ENCODE peak calls at places on chromosomes 6 and 20, in nine cellular contexts. K, O, R, D, L, V, C, S and G are unnamed samples.

GRCh38 chr6:158785036-158785435 is 34.1 kb downstream of the EZR start:
- DNase-seq in K (no peak), O (no peak), R (no peak), D (no peak), L (no peak), V (no peak), C (no peak), S (no peak), G (no peak)

GRCh38 chr6:105345506-105345905 is 57.4 kb downstream of the PREP start:
- DNase-seq in K (no peak), O (no peak), R (no peak), D (no peak), L (peak), V (no peak), C (no peak), S (no peak), G (no peak)

GRCh38 chr20:52746190-52746589 is 226.0 kb upstream of the TSHZ2 start:
- DNase-seq in K (no peak), O (no peak), R (no peak), D (no peak), L (no peak), V (no peak), C (no peak), S (no peak), G (no peak)

GRCh38 chr6:90249044-90249443 is 47.6 kb downstream of the BACH2 start:
- DNase-seq in K (no peak), O (no peak), R (no peak), D (no peak), L (no peak), V (no peak), C (no peak), S (no peak), G (no peak)

GRCh38 chr6:107941627-107942026 is 16.4 kb downstream of the SEC63 start:
- DNase-seq in K (no peak), O (no peak), R (no peak), D (no peak), L (no peak), V (no peak), C (no peak), S (no peak), G (no peak)

GRCh38 chr6:122393339-122393896 is 6.0 kb upstream of the HSF2 start:
- DNase-seq in K (peak), O (no peak), R (no peak), D (no peak), L (no peak), V (no peak), C (no peak), S (no peak), G (no peak)

GRCh38 chr20:40635990-40636389 is 53.0 kb downstream of the MAFB start:
- DNase-seq in K (no peak), O (no peak), R (peak), D (no peak), L (no peak), V (no peak), C (no peak), S (no peak), G (no peak)

GRCh38 chr20:1267161-1267560 is 1.1 kb downstream of the SNPH start:
- DNase-seq in K (no peak), O (no peak), R (no peak), D (no peak), L (no peak), V (no peak), C (no peak), S (no peak), G (no peak)

GRCh38 chr6:81894788-81895221 is 142.3 kb upstream of the TENT5A start:
- DNase-seq in K (no peak), O (peak), R (peak), D (no peak), L (no peak), V (no peak), C (no peak), S (peak), G (no peak)

GRCh38 chr6:3314621-3315020 is 55.9 kb downstream of the PSMG4 start:
- DNase-seq in K (no peak), O (no peak), R (no peak), D (no peak), L (no peak), V (no peak), C (no peak), S (no peak), G (no peak)

GRCh38 chr20:1467355-1468116 is 887 bp upstream of the NSFL1C start:
- DNase-seq in K (no peak), O (peak), R (no peak), D (no peak), L (no peak), V (peak), C (no peak), S (no peak), G (no peak)

GRCh38 chr6:30518505-30518850 is 29.2 kb downstream of the HLA-E start:
- DNase-seq in K (no peak), O (no peak), R (no peak), D (no peak), L (no peak), V (no peak), C (no peak), S (no peak), G (no peak)

GRCh38 chr20:50931306-50932015 is at the start of gene ADNP:
- DNase-seq in K (peak), O (peak), R (peak), D (peak), L (peak), V (peak), C (peak), S (peak), G (peak)

GRCh38 chr20:44609006-44609510 is 26.7 kb downstream of the PKIG start:
- DNase-seq in K (no peak), O (no peak), R (no peak), D (no peak), L (no peak), V (no peak), C (no peak), S (no peak), G (no peak)

GRCh38 chr6:151067684-151068596 is 171.8 kb upstream of the AKAP12 start:
- DNase-seq in K (no peak), O (peak), R (peak), D (peak), L (peak), V (no peak), C (no peak), S (peak), G (no peak)

GRCh38 chr6:134111062-134111677 is 58.7 kb upstream of the SLC2A12 start:
- DNase-seq in K (no peak), O (no peak), R (peak), D (no peak), L (peak), V (peak), C (no peak), S (no peak), G (no peak)

GRCh38 chr6:139752086-139752485 is 377.6 kb upstream of the CITED2 start:
- DNase-seq in K (no peak), O (no peak), R (no peak), D (no peak), L (no peak), V (no peak), C (no peak), S (no peak), G (no peak)

GRCh38 chr6:88548891-88549505 is 382.9 kb upstream of the CNR1 start:
- DNase-seq in K (no peak), O (no peak), R (no peak), D (no peak), L (no peak), V (no peak), C (no peak), S (no peak), G (no peak)

GRCh38 chr6:129499871-129500219 is 210.1 kb downstream of the ARHGAP18 start:
- DNase-seq in K (no peak), O (no peak), R (no peak), D (no peak), L (no peak), V (no peak), C (no peak), S (no peak), G (no peak)

GRCh38 chr6:168208854-168209253 is 110.7 kb downstream of the DACT2 start:
- DNase-seq in K (no peak), O (no peak), R (no peak), D (no peak), L (no peak), V (no peak), C (no peak), S (no peak), G (no peak)

GRCh38 chr6:13573669-13574110 is 711 bp upstream of the SIRT5 start:
- DNase-seq in K (no peak), O (no peak), R (peak), D (peak), L (peak), V (no peak), C (no peak), S (peak), G (no peak)

GRCh38 chr6:41638801-41639555 is 710 bp downstream of the MDFI start:
- DNase-seq in K (no peak), O (peak), R (peak), D (no peak), L (no peak), V (peak), C (peak), S (no peak), G (no peak)

GRCh38 chr6:150345786-150346185 is 23.0 kb upstream of the IYD start:
- DNase-seq in K (no peak), O (no peak), R (no peak), D (no peak), L (peak), V (no peak), C (no peak), S (no peak), G (no peak)

GRCh38 chr6:148443798-148444560 is 101.3 kb downstream of the SASH1 start:
- DNase-seq in K (no peak), O (no peak), R (no peak), D (no peak), L (no peak), V (no peak), C (no peak), S (no peak), G (no peak)

GRCh38 chr6:129104131-129104530 is 221.2 kb downstream of the LAMA2 start:
- DNase-seq in K (no peak), O (no peak), R (peak), D (no peak), L (peak), V (no peak), C (no peak), S (no peak), G (no peak)

GRCh38 chr20:16459019-16459700 is 114.1 kb downstream of the KIF16B start:
- DNase-seq in K (no peak), O (peak), R (peak), D (peak), L (peak), V (no peak), C (no peak), S (no peak), G (no peak)

GRCh38 chr6:149899486-149899885 is 1.6 kb upstream of the RAET1E start:
- DNase-seq in K (no peak), O (no peak), R (no peak), D (no peak), L (no peak), V (no peak), C (no peak), S (no peak), G (no peak)

GRCh38 chr6:121504227-121504626 is 68.8 kb downstream of the GJA1 start:
- DNase-seq in K (no peak), O (no peak), R (peak), D (no peak), L (peak), V (no peak), C (no peak), S (no peak), G (no peak)

GRCh38 chr6:105759946-105760345 is 326.2 kb upstream of the PRDM1 start:
- DNase-seq in K (no peak), O (no peak), R (peak), D (no peak), L (peak), V (no peak), C (no peak), S (no peak), G (no peak)

GRCh38 chr20:38034108-38034649 is 633 bp downstream of the RPRD1B start:
- DNase-seq in K (no peak), O (no peak), R (no peak), D (no peak), L (no peak), V (no peak), C (no peak), S (no peak), G (no peak)

GRCh38 chr20:50385733-50386640 is 124.2 kb upstream of the PTPN1 start:
- DNase-seq in K (no peak), O (no peak), R (peak), D (no peak), L (no peak), V (no peak), C (peak), S (no peak), G (no peak)

GRCh38 chr6:152313542-152314482 is 323.4 kb downstream of the SYNE1 start:
- DNase-seq in K (no peak), O (no peak), R (peak), D (no peak), L (peak), V (no peak), C (no peak), S (no peak), G (no peak)

GRCh38 chr6:111586554-111586953 is 19.1 kb downstream of the TRAF3IP2 start:
- DNase-seq in K (no peak), O (no peak), R (no peak), D (no peak), L (no peak), V (no peak), C (no peak), S (no peak), G (no peak)

GRCh38 chr6:119887671-119888070 is 538.1 kb upstream of the MAN1A1 start:
- DNase-seq in K (no peak), O (no peak), R (no peak), D (no peak), L (no peak), V (no peak), C (no peak), S (no peak), G (no peak)

GRCh38 chr6:33014841-33015634 is 5.6 kb upstream of the HLA-DOA start:
- DNase-seq in K (no peak), O (peak), R (peak), D (no peak), L (peak), V (peak), C (no peak), S (no peak), G (peak)

GRCh38 chr6:153965996-153966395 is 73.0 kb upstream of the OPRM1 start:
- DNase-seq in K (no peak), O (no peak), R (peak), D (no peak), L (no peak), V (no peak), C (no peak), S (no peak), G (no peak)

GRCh38 chr6:157366648-157367047 is 14.3 kb upstream of the ZDHHC14 start:
- DNase-seq in K (no peak), O (no peak), R (no peak), D (no peak), L (no peak), V (no peak), C (peak), S (no peak), G (no peak)

GRCh38 chr6:135402311-135402710 is 95.2 kb downstream of the AHI1 start:
- DNase-seq in K (no peak), O (no peak), R (no peak), D (no peak), L (no peak), V (no peak), C (no peak), S (no peak), G (no peak)

DNA sequence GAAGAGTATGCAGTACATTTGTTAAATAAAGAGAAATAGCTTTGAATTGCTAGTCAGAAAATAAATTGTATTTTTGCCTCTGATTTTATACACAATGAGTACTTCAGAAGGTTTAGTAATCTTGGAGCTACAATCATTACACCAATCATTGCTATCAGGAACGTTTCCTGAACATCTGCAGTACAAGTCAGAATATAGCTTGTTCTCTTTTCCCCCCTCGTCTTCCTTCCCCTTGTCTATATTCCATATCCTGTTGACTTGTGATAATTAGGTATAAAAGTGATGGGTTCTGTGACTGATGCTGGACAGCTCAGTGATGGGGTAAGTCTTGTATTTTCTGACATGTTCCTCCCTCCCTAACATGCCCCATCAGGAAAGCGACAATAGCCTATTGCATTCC is 94.0 kb downstream of the AHI1 start:
- DNase-seq in K (no peak), O (no peak), R (no peak), D (no peak), L (no peak), V (no peak), C (no peak), S (no peak), G (no peak)
- TF ChIP-seq CTCF in K (no peak), O (no peak), R (no peak), D (no peak), L (no peak), V (no peak), C (no peak), S (no peak), G (no peak)

GRCh38 chr6:16773376-16773775 is 12.1 kb upstream of the ATXN1 start:
- DNase-seq in K (no peak), O (no peak), R (no peak), D (no peak), L (no peak), V (no peak), C (no peak), S (no peak), G (no peak)
- TF ChIP-seq CTCF in K (no peak), O (no peak), R (no peak), D (no peak), L (no peak), V (no peak), C (no peak), S (no peak), G (no peak)

DNA sequence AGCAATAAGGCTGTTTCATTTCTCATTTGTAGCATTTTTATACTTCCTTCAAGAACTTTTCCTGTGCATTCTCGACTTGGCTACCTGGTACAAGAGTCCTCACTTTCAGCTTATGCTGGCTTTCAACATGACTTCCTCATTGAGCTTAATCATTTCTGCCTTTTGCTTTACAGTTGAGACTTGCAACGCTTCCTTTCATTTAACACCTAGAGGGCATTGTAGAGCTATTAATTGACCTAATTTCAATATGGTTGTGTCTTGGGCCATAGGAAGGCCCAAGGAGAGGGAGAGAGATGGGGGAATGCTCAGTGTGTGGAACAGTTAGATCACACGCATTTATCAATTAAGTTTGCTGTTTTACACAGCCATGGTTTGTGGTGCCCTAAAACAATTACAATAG is 37.2 kb downstream of the SLC22A2 start:
- DNase-seq in K (no peak), O (no peak), R (peak), D (no peak), L (peak), V (no peak), C (no peak), S (no peak), G (no peak)
- TF ChIP-seq CTCF in K (no peak), O (no peak), R (no peak), D (no peak), L (peak), V (no peak), C (peak), S (no peak), G (no peak)

GRCh38 chr6:8005136-8005535 is 59.1 kb downstream of the BLOC1S5 start:
- DNase-seq in K (no peak), O (no peak), R (no peak), D (no peak), L (no peak), V (no peak), C (no peak), S (no peak), G (no peak)

GRCh38 chr6:8000080-8001035 is 63.8 kb downstream of the BLOC1S5 start:
- DNase-seq in K (no peak), O (no peak), R (no peak), D (no peak), L (no peak), V (no peak), C (no peak), S (no peak), G (no peak)

GRCh38 chr6:8006208-8006607 is 58.0 kb downstream of the BLOC1S5 start:
- DNase-seq in K (no peak), O (no peak), R (peak), D (no peak), L (peak), V (no peak), C (no peak), S (no peak), G (no peak)
- TF ChIP-seq CTCF in K (peak), O (peak), R (peak), D (peak), L (peak), V (peak), C (peak), S (peak), G (peak)

GRCh38 chr6:36893976-36894932 is 8.5 kb downstream of the C6orf89 start:
- DNase-seq in K (no peak), O (no peak), R (no peak), D (no peak), L (peak), V (no peak), C (no peak), S (no peak), G (no peak)

GRCh38 chr6:36886948-36887347 is 1.2 kb downstream of the C6orf89 start:
- DNase-seq in K (no peak), O (no peak), R (no peak), D (no peak), L (no peak), V (no peak), C (no peak), S (no peak), G (no peak)

GRCh38 chr6:36888115-36888643 is 2.4 kb downstream of the C6orf89 start:
- DNase-seq in K (no peak), O (no peak), R (no peak), D (no peak), L (no peak), V (no peak), C (no peak), S (no peak), G (no peak)

GRCh38 chr6:36888654-36889481 is 3.1 kb downstream of the C6orf89 start:
- DNase-seq in K (no peak), O (no peak), R (no peak), D (no peak), L (no peak), V (no peak), C (no peak), S (no peak), G (no peak)

DNA sequence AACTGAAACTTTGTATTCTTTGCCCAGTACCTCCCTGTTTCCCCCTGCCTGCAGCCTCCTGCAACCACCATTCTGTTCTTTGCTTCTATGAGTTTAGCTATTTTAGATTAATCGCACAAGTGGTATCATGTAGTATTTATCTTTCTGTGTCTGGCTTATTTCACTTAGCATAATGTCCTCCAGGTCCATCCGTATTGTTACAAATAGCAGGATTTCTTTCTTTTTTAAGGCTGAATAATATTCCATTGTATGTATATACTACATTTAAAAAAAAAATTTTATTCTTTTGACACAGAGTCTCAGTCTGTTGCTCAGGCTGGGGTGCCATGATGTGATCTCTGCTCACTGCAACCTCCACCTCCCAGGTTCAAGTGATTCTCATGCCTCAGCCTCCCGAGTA is 4.5 kb downstream of the C6orf89 start:
- DNase-seq in K (no peak), O (no peak), R (no peak), D (no peak), L (no peak), V (no peak), C (no peak), S (no peak), G (no peak)
- TF ChIP-seq CTCF in K (no peak), O (no peak), R (peak), D (no peak), L (no peak), V (no peak), C (no peak), S (no peak), G (no peak)

GRCh38 chr20:32638848-32639247 is 34.9 kb downstream of the C20orf203 start:
- DNase-seq in K (no peak), O (no peak), R (peak), D (no peak), L (peak), V (no peak), C (no peak), S (peak), G (no peak)
- TF ChIP-seq CTCF in K (no peak), O (no peak), R (peak), D (no peak), L (peak), V (no peak), C (no peak), S (no peak), G (no peak)

DNA sequence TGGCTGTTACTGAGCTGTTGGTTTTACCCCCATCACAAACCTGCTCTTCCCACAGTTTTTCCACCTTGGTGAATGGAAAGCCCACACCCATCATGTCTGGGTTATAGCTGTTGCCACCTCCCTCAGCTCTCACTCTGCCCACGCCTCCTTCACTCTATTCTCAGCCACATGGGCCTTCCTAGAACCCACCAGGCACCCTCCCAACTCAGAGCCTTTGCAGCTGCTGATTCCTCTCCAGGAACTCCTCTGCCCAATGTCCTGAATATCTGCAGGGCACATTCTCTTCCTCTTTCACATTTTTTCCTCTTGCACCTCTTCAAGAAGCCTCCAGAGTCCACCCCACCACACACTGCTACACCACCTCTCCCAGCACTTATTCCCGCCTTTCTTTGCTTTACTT is 177.4 kb downstream of the TBXT start:
- DNase-seq in K (no peak), O (no peak), R (no peak), D (no peak), L (no peak), V (no peak), C (no peak), S (no peak), G (no peak)
- TF ChIP-seq CTCF in K (no peak), O (no peak), R (no peak), D (no peak), L (no peak), V (no peak), C (no peak), S (no peak), G (no peak)

GRCh38 chr20:48350291-48350988 is 477.4 kb downstream of the PREX1 start:
- DNase-seq in K (no peak), O (no peak), R (peak), D (no peak), L (no peak), V (peak), C (no peak), S (no peak), G (no peak)
- TF ChIP-seq CTCF in K (no peak), O (no peak), R (peak), D (peak), L (no peak), V (peak), C (no peak), S (peak), G (peak)